ENCODE peak calls at places on chromosome 13, in four cellular contexts. C is fibroblast of lung, F is brain microvascular endothelial cell, V is psoas muscle. D is an unnamed sample.

GRCh38 chr13:82938644-82939043 is 943.6 kb downstream of the SLITRK1 start:
- DNase-seq in F (no peak), C (no peak), V (no peak), D (no peak)

GRCh38 chr13:39516140-39516539 is 86.9 kb downstream of the LHFPL6 start:
- DNase-seq in F (no peak), C (peak; percentile 71), V (no peak), D (peak; percentile 41)

GRCh38 chr13:50543767-50544166 is 299.7 kb downstream of the DLEU7 start:
- DNase-seq in V (peak; percentile 22), C (peak; percentile 87), F (peak; percentile 84), D (no peak)

GRCh38 chr13:24328145-24328544 is 18.8 kb downstream of the C1QTNF9 start:
- DNase-seq in V (no peak), F (no peak), C (no peak), D (no peak)

GRCh38 chr13:94595006-94595942 is 678 bp downstream of the TGDS start:
- DNase-seq in F (no peak), V (no peak), C (peak; percentile 23), D (peak; percentile 43)

GRCh38 chr13:51590966-51591627 is 6.8 kb downstream of the WDFY2 start:
- DNase-seq in C (peak; percentile 80), V (no peak), F (peak; percentile 80), D (peak; percentile 8)

GRCh38 chr13:98507060-98507797 is 69.7 kb downstream of the STK24 start:
- DNase-seq in F (peak; percentile 29), C (peak; percentile 80), V (peak; percentile 58), D (no peak)

GRCh38 chr13:55577082-55577846 is 1563.5 kb upstream of the PRR20A start:
- DNase-seq in F (no peak), V (no peak), C (no peak), D (no peak)

GRCh38 chr13:95385808-95386207 is 84.6 kb upstream of the ABCC4 start:
- DNase-seq in C (no peak), F (no peak), V (no peak), D (no peak)

GRCh38 chr13:33377825-33378224 is 92.3 kb upstream of the STARD13 start:
- DNase-seq in V (no peak), C (no peak), F (no peak), D (no peak)

GRCh38 chr13:52599853-52600603 is 42.2 kb upstream of the HNRNPA1L2 start:
- DNase-seq in F (no peak), C (peak; percentile 35), V (peak; percentile 30), D (peak; percentile 34)

GRCh38 chr13:47114030-47114429 is 217.2 kb upstream of the HTR2A start:
- DNase-seq in V (no peak), C (peak; percentile 88), F (peak; percentile 53), D (no peak)

GRCh38 chr13:34357435-34358232 is 539.7 kb downstream of the RFC3 start:
- DNase-seq in F (peak; percentile 74), V (no peak), C (peak; percentile 91), D (peak; percentile 9)

GRCh38 chr13:25632166-25632888 is 260.6 kb downstream of the ATP8A2 start:
- DNase-seq in V (no peak), F (no peak), C (no peak), D (no peak)

GRCh38 chr13:19171563-19171962 is 10.1 kb downstream of the TUBA3C start:
- DNase-seq in V (no peak), F (no peak), C (no peak), D (no peak)

GRCh38 chr13:41182231-41182630 is 12.1 kb downstream of the KBTBD7 start:
- DNase-seq in F (no peak), V (no peak), C (no peak), D (no peak)

GRCh38 chr13:98142427-98143156 is at the start of gene FARP1:
- DNase-seq in F (no peak), V (peak; percentile 76), C (peak; percentile 64), D (peak; percentile 93)

GRCh38 chr13:58056411-58056810 is 424.9 kb downstream of the PCDH17 start:
- DNase-seq in F (no peak), C (no peak), V (no peak), D (no peak)

GRCh38 chr13:99007414-99007986 is 29.6 kb upstream of the DOCK9 start:
- DNase-seq in C (no peak), F (no peak), V (no peak), D (no peak)

GRCh38 chr13:23921451-23921888 is 24.2 kb upstream of the C1QTNF9B start:
- DNase-seq in C (peak; percentile 73), V (no peak), F (peak; percentile 49), D (no peak)

GRCh38 chr13:108276060-108276459 is 6.5 kb downstream of the TNFSF13B start:
- DNase-seq in V (peak; percentile 33), F (no peak), C (no peak), D (no peak)

DNA sequence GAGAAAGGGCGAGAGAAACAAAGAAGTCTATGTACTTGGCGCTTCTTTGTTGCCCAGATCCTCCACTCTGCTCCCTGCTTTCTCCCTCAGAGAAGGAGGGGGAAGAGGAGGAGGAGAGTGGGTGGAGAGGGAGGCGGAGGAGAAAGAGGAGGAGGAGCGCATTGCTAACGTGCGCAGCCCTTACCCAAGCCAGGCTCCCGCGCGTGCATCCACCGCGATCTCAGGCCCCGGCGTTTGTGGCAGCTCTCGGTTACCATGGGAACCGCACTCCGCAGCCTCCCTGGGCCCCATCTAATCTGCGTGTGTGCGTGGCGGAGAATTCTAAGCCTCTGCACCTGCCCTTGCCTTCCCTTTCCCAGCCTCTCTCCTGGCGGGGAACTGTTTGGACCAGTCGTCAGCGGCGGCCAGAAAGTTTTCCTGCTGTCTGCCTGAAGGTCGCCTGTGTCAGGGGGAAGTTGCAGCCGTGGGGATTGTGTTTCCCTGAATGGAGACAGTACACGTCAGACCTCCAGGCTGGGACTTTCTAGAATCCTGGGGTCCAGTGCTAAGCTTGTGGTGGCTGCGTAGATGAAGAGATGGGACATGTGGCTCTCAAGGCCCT is at the start of gene ERICH6B:
- DNase-seq in V (no peak), C (peak; percentile 36), F (peak; percentile 37), D (peak; percentile 48)
- H3K4me3 ChIP-seq in V (peak within 1 kb of the TSS; percentile 35), C (no peak within 1 kb of the TSS), F (peak within 1 kb of the TSS; percentile 27), D (peak within 1 kb of the TSS; percentile 12)

GRCh38 chr13:31150315-31150985 is 11.3 kb downstream of the HSPH1 start:
- DNase-seq in F (no peak), C (no peak), V (no peak), D (no peak)
- H3K36me3 ChIP-seq in F (peaks cover 56% of the 10 kb centered on the region), C (peaks cover 3% of the 10 kb centered on the region), V (peaks cover 100% of the 10 kb centered on the region), D (peaks cover 31% of the 10 kb centered on the region)

DNA sequence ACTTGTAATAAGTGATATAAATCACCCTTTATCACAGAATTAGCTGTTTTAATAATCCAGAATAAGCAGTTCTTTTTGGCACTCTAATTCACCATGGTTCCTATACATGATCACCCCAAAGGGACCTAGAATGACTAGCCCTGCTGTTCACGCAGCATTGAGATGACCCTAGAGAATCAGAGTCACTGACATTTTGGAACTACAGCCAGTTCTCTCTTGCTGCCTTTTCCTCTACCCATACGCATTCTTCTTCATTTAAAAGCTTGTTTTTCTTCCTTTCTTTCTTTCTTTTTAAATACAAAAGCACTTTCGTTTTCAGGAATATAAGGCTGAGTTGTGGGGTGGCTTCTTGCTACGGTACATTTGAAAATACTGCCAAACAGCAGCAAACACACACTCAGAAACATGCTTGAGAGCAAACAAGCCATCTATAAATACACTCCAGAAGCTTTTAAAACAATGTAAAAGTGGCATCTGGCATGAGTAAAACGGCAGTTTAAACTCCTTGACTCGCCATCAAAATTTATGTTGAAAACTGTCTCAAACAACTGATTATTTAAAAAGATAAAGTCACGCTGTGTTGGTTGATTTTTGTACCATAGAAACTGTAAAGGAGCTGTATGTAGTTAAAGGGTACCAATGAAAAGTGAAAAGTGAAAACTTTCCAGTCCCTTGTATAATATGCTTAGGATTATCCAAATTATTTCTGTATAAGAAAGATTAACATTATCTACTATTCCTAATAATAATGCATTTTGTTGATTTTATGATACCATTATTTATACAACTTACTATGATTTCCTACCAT is 95.6 kb downstream of the PCDH9 start:
- DNase-seq in F (peak; percentile 9), C (peak; percentile 18), V (no peak), D (no peak)
- H3K4me3 ChIP-seq in F (peak overlapping the region; percentile 18), C (peak overlapping the region; percentile 63), V (peak overlapping the region; percentile 41), D (no peak overlapping the region)

GRCh38 chr13:49524740-49525501 is 29.2 kb downstream of the PHF11 start:
- DNase-seq in C (no peak), V (no peak), F (no peak), D (no peak)
- H3K36me3 ChIP-seq in C (peaks cover 7% of the 10 kb centered on the region), V (peaks cover 74% of the 10 kb centered on the region), F (peaks cover 3% of the 10 kb centered on the region), D (no peaks in the 10 kb centered on the region)

DNA sequence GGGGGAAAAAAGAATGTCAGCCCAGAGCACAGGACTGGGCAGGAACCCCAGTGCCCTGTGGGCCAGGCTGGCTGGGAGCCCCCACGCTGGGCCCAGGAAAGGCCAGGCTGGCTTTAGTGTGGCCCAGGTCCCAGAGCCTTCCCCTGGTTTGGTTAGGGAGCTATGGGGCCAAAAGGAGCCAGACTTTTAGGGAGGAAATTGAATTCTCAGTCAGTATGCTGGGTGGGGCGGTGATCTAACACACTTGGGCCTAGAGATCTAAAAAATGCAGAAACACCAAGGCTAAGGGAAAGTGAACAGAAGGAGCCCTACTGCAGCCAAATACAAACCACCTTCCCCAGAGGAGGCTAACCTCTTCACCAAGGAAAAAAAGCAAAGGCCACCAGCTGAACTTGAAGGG is 137.5 kb downstream of the CRYL1 start:
- DNase-seq in F (no peak), V (no peak), C (no peak), D (no peak)
- H3K4me3 ChIP-seq in F (no peak overlapping the region), V (no peak overlapping the region), C (no peak overlapping the region), D (no peak overlapping the region)

GRCh38 chr13:29548722-29549446 is 46.6 kb downstream of the SLC7A1 start:
- DNase-seq in V (no peak), F (peak; percentile 78), C (peak; percentile 94), D (no peak)

GRCh38 chr13:29546662-29547061 is 48.8 kb downstream of the SLC7A1 start:
- DNase-seq in C (no peak), F (no peak), V (no peak), D (no peak)

GRCh38 chr13:29551214-29551613 is 44.3 kb downstream of the SLC7A1 start:
- DNase-seq in F (no peak), V (no peak), C (no peak), D (no peak)

GRCh38 chr13:29547135-29547534 is 48.4 kb downstream of the SLC7A1 start:
- DNase-seq in C (peak; percentile 58), V (no peak), F (no peak), D (no peak)

DNA sequence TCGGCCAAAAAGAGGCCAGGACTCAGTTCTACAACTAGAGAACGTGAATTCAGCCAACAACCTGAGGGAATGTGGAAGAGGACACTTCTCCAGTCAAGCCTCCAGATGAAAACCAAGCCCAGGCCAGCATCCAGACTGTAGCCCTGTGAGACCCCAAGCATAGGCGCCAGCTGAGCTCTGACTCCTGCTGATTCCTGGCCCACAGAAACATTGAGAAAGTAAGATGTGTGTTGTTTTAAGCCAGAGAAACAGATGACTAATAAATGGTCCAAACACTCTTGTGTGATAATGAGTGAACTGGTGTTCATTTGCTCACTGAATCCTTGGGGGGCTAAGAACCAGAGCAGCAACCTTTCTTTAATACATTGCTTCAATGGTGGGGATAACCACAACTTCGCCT is 44.9 kb downstream of the SLC7A1 start:
- DNase-seq in V (no peak), F (peak; percentile 49), C (peak; percentile 41), D (no peak)
- H3K36me3 ChIP-seq in V (peaks cover 7% of the 10 kb centered on the region), F (peaks cover 54% of the 10 kb centered on the region), C (peaks cover 2% of the 10 kb centered on the region), D (no peaks in the 10 kb centered on the region)